ENCODE peak calls at places on chromosome 18, in eight cellular contexts. A is NCI-H460; G is HEK293T; C is EH; Z is frontal cortex; R is activated CD8-positive, alpha-beta T cell treated with anti-CD3 and anti-CD28 coated beads, Interleukin-2, amount 10 ng/mL, durations not matched to agents 7 days and 5 days; O is SW480; W is HFFc6. Y is an unnamed sample.

GRCh38 chr18:5900249-5900648 is 4.9 kb upstream of the TMEM200C start:
- DNase-seq in A (peak; percentile 75), G (no peak), C (no peak), Z (no peak), R (no peak), O (peak; percentile 40), W (no peak), Y (peak; percentile 19)

GRCh38 chr18:73244411-73244810 is 376.6 kb upstream of the NETO1 start:
- DNase-seq in A (no peak), G (no peak), C (peak; percentile 8), Z (no peak), R (no peak), O (no peak), W (no peak), Y (no peak)

GRCh38 chr18:63965716-63966330 is 4.1 kb upstream of the SERPINB8 start:
- DNase-seq in A (no peak), G (no peak), C (no peak), Z (no peak), R (no peak), O (peak; percentile 21), W (no peak), Y (no peak)

GRCh38 chr18:3246636-3247242 is 862 bp upstream of the MYL12A start:
- DNase-seq in A (no peak), G (no peak), C (no peak), Z (no peak), R (peak; percentile 38), O (peak; percentile 47), W (no peak), Y (no peak)

GRCh38 chr18:44341759-44342158 is 338.9 kb upstream of the SETBP1 start:
- DNase-seq in A (no peak), G (no peak), C (peak; percentile 24), Z (no peak), R (no peak), O (no peak), W (no peak), Y (no peak)

GRCh38 chr18:78232196-78232595 is 747.4 kb upstream of the SALL3 start:
- DNase-seq in A (no peak), G (no peak), C (no peak), Z (no peak), R (no peak), O (no peak), W (no peak), Y (no peak)

GRCh38 chr18:63741769-63742168 is 33.4 kb upstream of the SERPINB7 start:
- DNase-seq in A (no peak), G (no peak), C (peak; percentile 68), Z (no peak), R (no peak), O (peak; percentile 0), W (peak; percentile 76), Y (peak; percentile 4)

GRCh38 chr18:13377496-13377895 is 158.9 kb downstream of the LDLRAD4 start:
- DNase-seq in A (no peak), G (no peak), C (peak; percentile 9), Z (no peak), R (peak; percentile 29), O (no peak), W (no peak), Y (peak; percentile 87)

GRCh38 chr18:79738565-79739439 is 58.9 kb upstream of the KCNG2 start:
- DNase-seq in A (no peak), G (no peak), C (no peak), Z (no peak), R (no peak), O (no peak), W (no peak), Y (no peak)

GRCh38 chr18:64165906-64166305 is 17.0 kb upstream of the LINC00305 start:
- DNase-seq in A (no peak), G (no peak), C (no peak), Z (no peak), R (no peak), O (no peak), W (no peak), Y (peak; percentile 45)

GRCh38 chr18:50313031-50313607 is 25.6 kb upstream of the CXXC1 start:
- DNase-seq in A (no peak), G (no peak), C (no peak), Z (no peak), R (no peak), O (no peak), W (no peak), Y (no peak)

GRCh38 chr18:22410126-22410525 is 7.6 kb downstream of the CTAGE1 start:
- DNase-seq in A (no peak), G (no peak), C (no peak), Z (no peak), R (no peak), O (no peak), W (no peak), Y (no peak)

GRCh38 chr18:79889569-79889968 is 61.9 kb downstream of the SLC66A2 start:
- DNase-seq in A (no peak), G (no peak), C (no peak), Z (no peak), R (no peak), O (no peak), W (no peak), Y (no peak)

GRCh38 chr18:34386803-34387202 is 162.1 kb upstream of the NOL4 start:
- DNase-seq in A (no peak), G (no peak), C (no peak), Z (no peak), R (no peak), O (no peak), W (no peak), Y (no peak)

GRCh38 chr18:38612904-38613303 is 1047.3 kb upstream of the CELF4 start:
- DNase-seq in A (no peak), G (no peak), C (no peak), Z (no peak), R (no peak), O (no peak), W (no peak), Y (no peak)

GRCh38 chr18:62566199-62566598 is 43.4 kb downstream of the ZCCHC2 start:
- DNase-seq in A (no peak), G (no peak), C (peak; percentile 32), Z (peak; percentile 35), R (no peak), O (no peak), W (no peak), Y (no peak)

GRCh38 chr18:42931501-42931900 is 184.0 kb downstream of the RIT2 start:
- DNase-seq in A (no peak), G (no peak), C (no peak), Z (peak; percentile 2), R (no peak), O (no peak), W (no peak), Y (peak; percentile 67)

GRCh38 chr18:78073275-78073674 is 823.6 kb downstream of the GALR1 start:
- DNase-seq in A (no peak), G (no peak), C (no peak), Z (peak; percentile 38), R (no peak), O (peak; percentile 59), W (no peak), Y (no peak)

GRCh38 chr18:61398961-61399632 is 65.9 kb downstream of the CDH20 start:
- DNase-seq in A (no peak), G (no peak), C (peak; percentile 80), Z (no peak), R (no peak), O (no peak), W (peak; percentile 72), Y (no peak)

GRCh38 chr18:13915973-13916372 is 637 bp upstream of the MC2R start:
- DNase-seq in A (no peak), G (no peak), C (no peak), Z (no peak), R (no peak), O (no peak), W (no peak), Y (no peak)

GRCh38 chr18:55592572-55592971 is 4.6 kb upstream of the TCF4 start:
- DNase-seq in A (no peak), G (no peak), C (peak; percentile 64), Z (no peak), R (no peak), O (no peak), W (no peak), Y (no peak)

GRCh38 chr18:71899707-71900483 is 644.2 kb downstream of the CBLN2 start:
- DNase-seq in A (no peak), G (no peak), C (no peak), Z (no peak), R (no peak), O (no peak), W (no peak), Y (no peak)

GRCh38 chr18:25332002-25332401 is 20.0 kb downstream of the ZNF521 start:
- DNase-seq in A (no peak), G (no peak), C (no peak), Z (no peak), R (no peak), O (no peak), W (no peak), Y (no peak)

GRCh38 chr18:77008576-77009315 is 123.8 kb downstream of the MBP start:
- DNase-seq in A (no peak), G (no peak), C (no peak), Z (no peak), R (no peak), O (no peak), W (no peak), Y (no peak)

GRCh38 chr18:62611395-62612241 is 88.8 kb downstream of the ZCCHC2 start:
- DNase-seq in A (no peak), G (no peak), C (no peak), Z (no peak), R (no peak), O (no peak), W (no peak), Y (no peak)

GRCh38 chr18:10757349-10757748 is 231.5 kb downstream of the NAPG start:
- DNase-seq in A (no peak), G (no peak), C (no peak), Z (no peak), R (no peak), O (no peak), W (no peak), Y (no peak)

GRCh38 chr18:50009772-50010171 is 185.2 kb downstream of the MYO5B start:
- DNase-seq in A (peak; percentile 33), G (peak; percentile 40), C (peak; percentile 45), Z (no peak), R (peak; percentile 64), O (peak; percentile 46), W (peak; percentile 23), Y (peak; percentile 24)

GRCh38 chr18:9102391-9103216 is at the start of gene NDUFV2:
- DNase-seq in A (peak; percentile 89), G (peak; percentile 91), C (peak; percentile 94), Z (peak; percentile 93), R (peak; percentile 98), O (peak; percentile 88), W (peak; percentile 88), Y (peak; percentile 86)

GRCh38 chr18:2826581-2826980 is 20.2 kb upstream of the EMILIN2 start:
- DNase-seq in A (no peak), G (no peak), C (no peak), Z (no peak), R (no peak), O (no peak), W (no peak), Y (no peak)

GRCh38 chr18:79459946-79460345 is 64.2 kb downstream of the NFATC1 start:
- DNase-seq in A (no peak), G (no peak), C (no peak), Z (no peak), R (no peak), O (no peak), W (no peak), Y (peak; percentile 19)

GRCh38 chr18:7596133-7596532 is 29.0 kb downstream of the PTPRM start:
- DNase-seq in A (no peak), G (no peak), C (peak; percentile 30), Z (no peak), R (no peak), O (no peak), W (no peak), Y (no peak)

Y was measured in A172.